ENCODE peak calls at places on chromosome 2, in eight cellular contexts. W is endothelial cell of umbilical vein; Z is activated CD8-positive, alpha-beta memory T cell treated with anti-CD3 and anti-CD28 coated beads, Interleukin-2, amount 50 U/mL, for 48 hours; U is activated T-cell treated with anti-CD3 and anti-CD28 coated beads for 48 hours; Q is AML-193; E is GM10248; V is hepatic stellate cell; I is Daoy. F is an unnamed sample.

GRCh38 chr2:9753276-9753600 is 90.0 kb upstream of the TAF1B start:
- DNase-seq in V (peak; percentile 86), E (peak; percentile 79), Z (peak; percentile 82), Q (no peak), U (peak; percentile 69), W (peak; percentile 84), I (peak; percentile 97), F (peak; percentile 94)

GRCh38 chr2:26299488-26300092 is 46.4 kb upstream of the SELENOI start:
- DNase-seq in W (peak; percentile 76), U (no peak), E (no peak), Z (no peak), V (peak; percentile 47), Q (peak; percentile 30), I (peak; percentile 60), F (peak; percentile 22)

GRCh38 chr2:151922845-151923666 is 94.8 kb upstream of the ARL5A start:
- DNase-seq in E (no peak), Z (no peak), W (peak; percentile 99), V (no peak), Q (peak; percentile 84), I (peak; percentile 12), U (no peak), F (no peak)

GRCh38 chr2:202718614-202719013 is 83.8 kb downstream of the FAM117B start:
- DNase-seq in Z (no peak), W (no peak), E (no peak), Q (no peak), V (peak; percentile 45), I (peak; percentile 69), U (no peak), F (no peak)

GRCh38 chr2:144548532-144549191 is 28.7 kb upstream of the ZEB2 start:
- DNase-seq in U (no peak), W (no peak), I (no peak), Z (no peak), E (no peak), Q (peak; percentile 20), V (no peak), F (peak; percentile 30)

GRCh38 chr2:181970160-181970794 is 15.4 kb upstream of the PPP1R1C start:
- DNase-seq in V (no peak), W (no peak), E (no peak), U (no peak), Z (no peak), I (no peak), Q (no peak), F (no peak)

GRCh38 chr2:222993920-222994650 is 57.9 kb upstream of the KCNE4 start:
- DNase-seq in W (peak; percentile 86), Q (no peak), Z (no peak), V (peak; percentile 60), I (peak; percentile 17), E (no peak), U (no peak), F (no peak)

GRCh38 chr2:24970483-24971299 is 1.1 kb downstream of the DNAJC27 start:
- DNase-seq in U (no peak), Q (no peak), Z (no peak), W (peak; percentile 57), V (no peak), I (no peak), E (no peak), F (no peak)

F was measured in GM12865.